ENCODE peak calls at places on chromosomes 3 and 15, in seven cellular contexts. K is uterus, T is stomach, F is NB4, C is Peyer's patch, O is breast epithelium, H is H1. X is an unnamed sample.

GRCh38 chr3:42164635-42165034 is 73.5 kb downstream of the TRAK1 start:
- DNase-seq in K (no peak), T (no peak), F (peak), C (no peak), O (no peak), H (no peak), X (no peak)

GRCh38 chr3:98954242-98954641 is 52.7 kb upstream of the DCBLD2 start:
- DNase-seq in K (no peak), T (no peak), F (no peak), C (no peak), O (no peak), H (no peak), X (no peak)

GRCh38 chr3:146532406-146532805 is 12.0 kb downstream of the PLSCR1 start:
- DNase-seq in K (no peak), T (no peak), F (no peak), C (no peak), O (no peak), H (no peak), X (no peak)

GRCh38 chr3:59783468-59783988 is 733.7 kb upstream of the CFAP20DC start:
- DNase-seq in K (no peak), T (no peak), F (no peak), C (no peak), O (no peak), H (no peak), X (no peak)

GRCh38 chr15:74830868-74831267 is 4.4 kb downstream of the CPLX3 start:
- DNase-seq in K (no peak), T (no peak), F (no peak), C (no peak), O (no peak), H (no peak), X (no peak)

GRCh38 chr15:89293012-89293411 is 41.6 kb downstream of the POLG start:
- DNase-seq in K (no peak), T (no peak), F (no peak), C (no peak), O (no peak), H (no peak), X (no peak)

GRCh38 chr3:22371592-22372291 is 620.7 kb upstream of the ZNF385D start:
- DNase-seq in K (no peak), T (no peak), F (no peak), C (peak), O (no peak), H (peak), X (no peak)

GRCh38 chr3:15428539-15428938 is 1.1 kb downstream of the EAF1 start:
- DNase-seq in K (no peak), T (no peak), F (peak), C (no peak), O (no peak), H (no peak), X (peak)

GRCh38 chr3:126678691-126679317 is 23.9 kb upstream of the TXNRD3 start:
- DNase-seq in K (no peak), T (no peak), F (no peak), C (peak), O (no peak), H (no peak), X (no peak)

GRCh38 chr3:149020839-149021252 is 29.5 kb downstream of the GYG1 start:
- DNase-seq in K (no peak), T (no peak), F (no peak), C (no peak), O (no peak), H (no peak), X (no peak)

GRCh38 chr15:85758655-85758978 is 36.1 kb downstream of the KLHL25 start:
- DNase-seq in K (no peak), T (no peak), F (no peak), C (peak), O (no peak), H (no peak), X (no peak)

GRCh38 chr3:12451481-12451880 is 32.8 kb upstream of the TSEN2 start:
- DNase-seq in K (no peak), T (no peak), F (peak), C (peak), O (no peak), H (no peak), X (no peak)

GRCh38 chr3:187295635-187296034 is 4.1 kb upstream of the MASP1 start:
- DNase-seq in K (no peak), T (no peak), F (no peak), C (no peak), O (no peak), H (no peak), X (no peak)

GRCh38 chr3:177810162-177810623 is 612.9 kb upstream of the TBL1XR1 start:
- DNase-seq in K (no peak), T (no peak), F (no peak), C (no peak), O (no peak), H (no peak), X (no peak)

GRCh38 chr3:61882253-61882652 is 320.9 kb downstream of the PTPRG start:
- DNase-seq in K (no peak), T (no peak), F (no peak), C (no peak), O (no peak), H (no peak), X (no peak)

GRCh38 chr3:159765025-159765859 is 223.4 kb upstream of the IL12A start:
- DNase-seq in K (peak), T (peak), F (no peak), C (peak), O (peak), H (peak), X (peak)

GRCh38 chr3:159763466-159764210 is 225.0 kb upstream of the IL12A start:
- DNase-seq in K (peak), T (peak), F (no peak), C (peak), O (no peak), H (peak), X (peak)

GRCh38 chr3:159762981-159763465 is 225.6 kb upstream of the IL12A start:
- DNase-seq in K (peak), T (peak), F (no peak), C (peak), O (no peak), H (peak), X (peak)

GRCh38 chr3:159765860-159766294 is 222.8 kb upstream of the IL12A start:
- DNase-seq in K (no peak), T (no peak), F (no peak), C (no peak), O (no peak), H (no peak), X (no peak)

DNA sequence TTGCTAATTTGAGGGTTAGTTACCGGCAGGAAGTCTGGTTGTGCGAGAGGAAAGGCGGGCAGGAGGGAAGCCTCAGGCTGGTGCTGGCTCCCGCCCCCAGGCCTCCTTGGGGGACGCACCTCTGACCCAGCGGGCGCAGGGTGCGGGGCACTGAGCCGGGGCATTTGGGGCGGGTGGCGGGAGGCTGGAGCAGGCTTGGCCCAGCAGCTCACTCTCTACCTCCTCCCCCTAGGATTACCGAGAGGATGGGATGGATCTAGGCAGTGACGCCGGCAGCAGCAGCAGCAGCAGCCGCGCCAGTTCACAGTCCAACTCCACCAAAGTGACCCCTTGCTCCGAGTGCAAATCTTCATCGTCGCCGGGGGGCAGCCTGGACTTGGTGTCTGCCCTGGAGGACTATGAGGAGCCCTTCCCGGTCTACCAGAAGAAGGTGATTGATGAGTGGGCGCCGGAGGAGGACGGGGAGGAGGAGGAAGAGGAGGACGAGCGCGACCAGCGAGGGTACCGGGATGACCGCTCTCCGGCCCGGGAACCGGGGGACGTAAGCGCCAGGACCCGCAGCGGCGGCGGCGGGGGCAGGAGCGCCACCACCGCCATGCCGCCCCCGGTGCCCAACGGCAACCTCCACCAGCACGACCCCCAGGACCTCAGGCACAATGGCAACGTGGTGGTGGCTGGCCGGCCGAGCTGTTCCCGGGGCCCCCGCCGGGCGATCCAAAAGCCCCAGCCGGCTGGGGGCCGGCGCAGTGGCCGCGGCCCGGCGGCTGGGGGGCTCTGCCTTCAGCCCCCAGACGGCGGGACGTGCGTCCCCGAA is 224.2 kb upstream of the IL12A start:
- DNase-seq in K (no peak), T (no peak), F (no peak), C (peak), O (no peak), H (peak), X (peak)
- TF ChIP-seq POLR2A in K (peak), T (no peak), F (no peak), C (no peak), O (no peak), H (no peak), X (peak)

GRCh38 chr3:48634661-48635221 is 520 bp downstream of the SLC26A6 start:
- DNase-seq in K (peak), T (peak), F (peak), C (peak), O (no peak), H (peak), X (peak)

GRCh38 chr3:48636149-48636548 is 888 bp upstream of the SLC26A6 start:
- DNase-seq in K (no peak), T (no peak), F (no peak), C (no peak), O (no peak), H (no peak), X (no peak)

GRCh38 chr3:48637305-48637704 is 2.0 kb upstream of the SLC26A6 start:
- DNase-seq in K (no peak), T (no peak), F (no peak), C (no peak), O (no peak), H (no peak), X (no peak)

GRCh38 chr3:48633743-48634142 is 1.5 kb downstream of the SLC26A6 start:
- DNase-seq in K (no peak), T (no peak), F (no peak), C (no peak), O (no peak), H (no peak), X (no peak)

GRCh38 chr3:48635222-48636021 is at the start of gene SLC26A6:
- DNase-seq in K (peak), T (peak), F (peak), C (peak), O (peak), H (peak), X (peak)
- TF ChIP-seq POLR2A in K (peak), T (no peak), F (peak), C (peak), O (no peak), H (no peak), X (peak)

GRCh38 chr3:143970773-143971366 is 753 bp upstream of the DIPK2A start:
- DNase-seq in K (peak), T (peak), F (peak), C (no peak), O (peak), H (peak), X (peak)
- TF ChIP-seq POLR2A in K (peak), T (no peak), F (no peak), C (no peak), O (no peak), H (no peak), X (peak)

DNA sequence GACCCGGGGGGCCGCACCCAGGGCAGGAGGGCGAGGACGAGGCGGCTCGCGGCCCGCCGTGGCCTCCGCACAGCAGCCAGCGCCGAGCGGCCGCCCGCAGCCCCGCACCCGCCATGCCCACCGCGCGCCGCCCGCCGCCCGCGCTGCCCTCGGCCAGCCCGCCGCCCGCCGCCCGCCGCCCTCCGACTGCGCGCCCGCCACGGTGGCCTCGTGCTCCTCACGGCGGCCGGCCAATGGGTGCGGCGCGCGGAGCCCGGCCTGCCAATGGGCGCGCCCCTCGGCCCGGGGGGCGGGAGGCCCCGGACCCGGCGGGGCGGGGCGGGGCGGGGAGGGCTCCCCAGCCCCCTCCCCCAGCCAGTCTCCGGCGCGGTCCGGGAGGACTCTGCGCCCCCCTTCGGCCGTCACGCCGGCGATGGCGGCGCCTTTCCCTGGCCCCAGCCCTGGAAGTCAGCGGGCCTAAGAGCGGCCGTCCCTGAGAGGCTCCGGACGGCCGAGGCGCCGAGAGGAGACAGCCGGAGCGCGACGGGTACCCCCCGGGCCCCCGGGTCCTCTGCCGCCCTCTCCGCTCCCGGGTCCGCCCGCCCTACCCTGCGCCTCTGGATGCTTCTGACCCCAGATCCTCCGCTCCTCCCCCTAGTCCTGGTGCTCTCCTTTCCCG is at the start of gene NT5DC2:
- DNase-seq in K (peak), T (peak), F (peak), C (peak), O (no peak), H (peak), X (peak)
- TF ChIP-seq POLR2A in K (peak), T (no peak), F (no peak), C (no peak), O (no peak), H (no peak), X (peak)

GRCh38 chr15:44712108-44713005 is 1.0 kb downstream of the B2M start:
- DNase-seq in K (peak), T (peak), F (peak), C (peak), O (peak), H (no peak), X (peak)
- TF ChIP-seq POLR2A in K (peak), T (no peak), F (no peak), C (peak), O (peak), H (no peak), X (no peak)

DNA sequence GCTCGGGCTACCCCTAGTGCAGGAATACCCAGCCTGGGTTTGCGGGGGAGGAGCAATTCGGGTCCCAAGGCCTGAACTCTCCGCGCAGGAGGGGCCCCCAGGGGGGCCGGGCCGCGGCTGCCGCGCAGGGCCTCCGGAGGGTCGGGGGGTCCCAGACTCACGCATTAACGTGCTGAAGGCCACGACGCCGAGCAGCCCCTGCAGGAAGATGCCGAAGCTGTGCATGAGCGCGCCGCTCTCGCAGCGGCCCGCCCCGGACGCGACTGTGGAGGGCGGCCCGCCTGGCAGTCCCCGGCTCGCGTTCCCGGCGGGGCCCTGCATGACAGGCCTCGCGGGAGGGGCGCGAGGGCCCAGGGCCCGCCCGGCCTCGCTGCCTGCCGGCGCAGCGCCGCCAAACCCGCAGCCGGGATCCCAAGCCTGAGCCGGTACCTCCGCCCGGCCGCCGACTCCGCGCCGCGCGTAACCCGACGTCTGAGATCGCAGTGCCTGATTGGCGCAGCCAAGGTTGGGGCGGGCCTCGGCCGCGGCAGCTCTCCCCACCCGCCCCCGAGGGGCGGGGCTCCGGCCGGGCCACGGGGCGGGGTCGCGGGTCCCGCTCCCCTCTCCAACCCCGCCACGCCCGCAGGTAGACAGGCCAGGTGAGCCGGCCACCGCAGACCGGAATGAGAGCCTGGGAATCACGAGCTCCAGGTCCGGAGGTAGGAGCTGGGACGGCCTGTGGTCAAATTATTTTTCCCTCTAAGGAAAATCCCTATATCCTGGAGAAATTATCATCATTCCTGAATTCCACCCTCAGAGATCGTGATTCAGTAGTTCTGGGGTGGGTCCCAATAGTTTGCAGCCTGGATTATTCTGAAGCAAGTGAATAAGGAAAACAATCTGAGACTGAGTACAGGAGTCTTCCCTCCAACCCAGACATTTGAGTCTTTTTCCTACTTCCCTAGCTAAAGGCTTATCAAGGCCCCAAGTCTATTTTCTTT is at the start of gene STIMATE:
- DNase-seq in K (peak), T (peak), F (peak), C (peak), O (peak), H (peak), X (peak)
- TF ChIP-seq POLR2A in K (peak), T (no peak), F (peak), C (peak), O (no peak), H (no peak), X (peak)

DNA sequence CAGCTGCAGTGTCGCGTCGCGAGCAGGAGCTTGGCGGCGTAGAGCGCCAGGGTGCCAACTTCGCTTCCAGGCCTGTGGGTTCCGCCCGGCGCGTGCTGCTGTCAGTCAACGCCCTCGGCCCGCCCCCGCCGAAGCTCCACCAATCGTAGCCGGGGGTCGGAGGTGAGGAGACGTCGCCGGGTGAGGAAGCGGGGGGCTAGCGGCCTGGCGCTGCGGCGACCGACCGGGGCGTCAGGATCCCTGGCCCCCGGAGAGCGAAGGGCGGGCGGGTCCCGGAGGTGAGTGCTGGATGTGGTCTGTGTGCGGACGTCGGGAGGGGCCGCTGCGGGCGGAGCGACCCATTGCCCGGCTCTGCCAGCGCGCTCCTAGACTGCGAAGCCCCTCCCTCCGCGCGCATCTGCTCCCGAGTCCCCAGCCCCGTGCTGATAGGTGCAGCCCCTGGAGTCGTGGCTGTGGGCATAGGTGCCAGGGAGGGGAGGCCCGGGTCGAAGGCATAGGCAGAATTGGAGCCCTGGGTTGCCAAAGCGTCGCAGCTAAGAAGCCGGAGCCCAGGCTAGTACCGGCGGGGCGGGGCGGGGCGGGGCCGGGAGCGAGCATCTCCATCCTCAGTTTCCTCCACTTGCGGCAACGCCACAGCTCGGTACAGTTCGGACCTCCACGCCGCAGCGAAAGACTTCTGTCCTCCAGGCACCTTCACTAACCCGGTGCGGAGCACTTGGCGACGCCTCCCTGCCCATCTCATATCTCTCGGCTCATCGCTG is at the start of gene NXPE3:
- DNase-seq in K (peak), T (peak), F (peak), C (peak), O (peak), H (peak), X (peak)
- TF ChIP-seq POLR2A in K (peak), T (no peak), F (peak), C (no peak), O (no peak), H (no peak), X (peak)

X was measured in H54.